ENCODE peak calls at places on chromosomes 12 and 14, in seven cellular contexts. One of them, this sample, is unnamed.

GRCh38 chr14:104146651-104147345 is 8.4 kb downstream of the KIF26A start:
- DNase-seq in pancreas: no peak
- DNase-seq in sigmoid colon: peak; percentile 55
- DNase-seq in brain microvascular endothelial cell: no peak
- DNase-seq in heart left ventricle: peak; percentile 19
- DNase-seq in psoas muscle: peak; percentile 7
- DNase-seq in mammary epithelial cell: no peak
- DNase-seq in this sample: no peak

GRCh38 chr12:124445826-124446225 is 121.6 kb downstream of the NCOR2 start:
- DNase-seq in pancreas: no peak
- DNase-seq in sigmoid colon: no peak
- DNase-seq in brain microvascular endothelial cell: no peak
- DNase-seq in heart left ventricle: no peak
- DNase-seq in psoas muscle: no peak
- DNase-seq in mammary epithelial cell: no peak
- DNase-seq in this sample: no peak

GRCh38 chr12:54159140-54159539 is 29.6 kb downstream of the SMUG1 start:
- DNase-seq in pancreas: no peak
- DNase-seq in sigmoid colon: no peak
- DNase-seq in brain microvascular endothelial cell: no peak
- DNase-seq in heart left ventricle: no peak
- DNase-seq in psoas muscle: no peak
- DNase-seq in mammary epithelial cell: peak; percentile 17
- DNase-seq in this sample: peak; percentile 32

GRCh38 chr12:138898-139534 is 72.4 kb downstream of the IQSEC3 start:
- DNase-seq in pancreas: no peak
- DNase-seq in sigmoid colon: no peak
- DNase-seq in brain microvascular endothelial cell: peak; percentile 11
- DNase-seq in heart left ventricle: peak; percentile 56
- DNase-seq in psoas muscle: peak; percentile 29
- DNase-seq in mammary epithelial cell: no peak
- DNase-seq in this sample: peak; percentile 42

GRCh38 chr12:24730461-24730896 is 218.4 kb downstream of the BCAT1 start:
- DNase-seq in pancreas: no peak
- DNase-seq in sigmoid colon: no peak
- DNase-seq in brain microvascular endothelial cell: no peak
- DNase-seq in heart left ventricle: no peak
- DNase-seq in psoas muscle: no peak
- DNase-seq in mammary epithelial cell: no peak
- DNase-seq in this sample: no peak

GRCh38 chr14:22919601-22919921 is 612 bp upstream of the RBM23 start:
- DNase-seq in pancreas: no peak
- DNase-seq in sigmoid colon: no peak
- DNase-seq in brain microvascular endothelial cell: no peak
- DNase-seq in heart left ventricle: no peak
- DNase-seq in psoas muscle: no peak
- DNase-seq in mammary epithelial cell: no peak
- DNase-seq in this sample: no peak

GRCh38 chr12:104734541-104735075 is 223.5 kb downstream of the SLC41A2 start:
- DNase-seq in pancreas: no peak
- DNase-seq in sigmoid colon: no peak
- DNase-seq in brain microvascular endothelial cell: no peak
- DNase-seq in heart left ventricle: no peak
- DNase-seq in psoas muscle: no peak
- DNase-seq in mammary epithelial cell: no peak
- DNase-seq in this sample: no peak

GRCh38 chr12:127822743-127823433 is 444.1 kb upstream of the TMEM132C start:
- DNase-seq in pancreas: no peak
- DNase-seq in sigmoid colon: no peak
- DNase-seq in brain microvascular endothelial cell: no peak
- DNase-seq in heart left ventricle: no peak
- DNase-seq in psoas muscle: no peak
- DNase-seq in mammary epithelial cell: no peak
- DNase-seq in this sample: peak; percentile 40

GRCh38 chr12:38445040-38445439 is 128.5 kb downstream of the ALG10B start:
- DNase-seq in pancreas: no peak
- DNase-seq in sigmoid colon: no peak
- DNase-seq in brain microvascular endothelial cell: no peak
- DNase-seq in heart left ventricle: no peak
- DNase-seq in psoas muscle: no peak
- DNase-seq in mammary epithelial cell: no peak
- DNase-seq in this sample: no peak
- TF ChIP-seq CTCF in pancreas: no peak
- TF ChIP-seq CTCF in sigmoid colon: no peak
- TF ChIP-seq CTCF in brain microvascular endothelial cell: no peak
- TF ChIP-seq CTCF in heart left ventricle: no peak
- TF ChIP-seq CTCF in psoas muscle: no peak
- TF ChIP-seq CTCF in mammary epithelial cell: no peak
- TF ChIP-seq CTCF in this sample: no peak

GRCh38 chr12:15662983-15663659 is 126.1 kb downstream of the EPS8 start:
- DNase-seq in pancreas: no peak
- DNase-seq in sigmoid colon: no peak
- DNase-seq in brain microvascular endothelial cell: no peak
- DNase-seq in heart left ventricle: no peak
- DNase-seq in psoas muscle: no peak
- DNase-seq in mammary epithelial cell: peak; percentile 59
- DNase-seq in this sample: no peak
- H3K27ac ChIP-seq in pancreas: no peak overlapping the region
- H3K27ac ChIP-seq in sigmoid colon: no peak overlapping the region
- H3K27ac ChIP-seq in brain microvascular endothelial cell: peak overlapping the region; percentile 82
- H3K27ac ChIP-seq in heart left ventricle: no peak overlapping the region
- H3K27ac ChIP-seq in psoas muscle: no peak overlapping the region
- H3K27ac ChIP-seq in mammary epithelial cell: peak overlapping the region; percentile 90
- H3K27ac ChIP-seq in this sample: no peak overlapping the region

GRCh38 chr12:119505001-119505400 is 88.6 kb upstream of the TMEM233 start:
- DNase-seq in pancreas: no peak
- DNase-seq in sigmoid colon: no peak
- DNase-seq in brain microvascular endothelial cell: no peak
- DNase-seq in heart left ventricle: no peak
- DNase-seq in psoas muscle: no peak
- DNase-seq in mammary epithelial cell: no peak
- DNase-seq in this sample: no peak

DNA sequence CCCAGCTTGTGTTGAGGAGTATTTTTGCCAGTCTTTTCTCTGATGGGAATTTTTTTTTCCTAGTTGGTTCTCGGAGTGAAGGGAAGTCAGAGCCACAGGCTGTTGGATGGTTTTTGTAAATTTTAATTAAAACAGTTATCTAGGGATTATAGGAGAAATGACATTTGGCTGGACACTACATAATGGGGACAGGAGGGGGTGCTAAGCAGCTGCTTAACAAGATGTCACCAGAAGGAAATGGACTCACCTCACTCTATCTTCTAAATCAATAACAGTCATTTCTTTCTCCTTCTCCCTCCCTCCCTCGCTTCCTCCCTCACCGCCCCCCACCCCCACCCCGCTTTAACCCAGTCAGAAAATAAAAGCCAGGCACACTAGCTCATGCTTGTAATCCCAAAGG is 93.4 kb upstream of the TMEM233 start:
- DNase-seq in pancreas: no peak
- DNase-seq in sigmoid colon: no peak
- DNase-seq in brain microvascular endothelial cell: no peak
- DNase-seq in heart left ventricle: no peak
- DNase-seq in psoas muscle: no peak
- DNase-seq in mammary epithelial cell: no peak
- DNase-seq in this sample: no peak
- TF ChIP-seq CTCF in pancreas: no peak
- TF ChIP-seq CTCF in sigmoid colon: no peak
- TF ChIP-seq CTCF in brain microvascular endothelial cell: no peak
- TF ChIP-seq CTCF in heart left ventricle: no peak
- TF ChIP-seq CTCF in psoas muscle: no peak
- TF ChIP-seq CTCF in mammary epithelial cell: no peak
- TF ChIP-seq CTCF in this sample: no peak

GRCh38 chr14:34064349-34064748 is 113.5 kb upstream of the EGLN3 start:
- DNase-seq in pancreas: no peak
- DNase-seq in sigmoid colon: peak; percentile 87
- DNase-seq in brain microvascular endothelial cell: no peak
- DNase-seq in heart left ventricle: peak; percentile 67
- DNase-seq in psoas muscle: peak; percentile 66
- DNase-seq in mammary epithelial cell: peak; percentile 40
- DNase-seq in this sample: peak; percentile 58
- H3K27ac ChIP-seq in pancreas: no peak overlapping the region
- H3K27ac ChIP-seq in sigmoid colon: peak overlapping the region; percentile 56
- H3K27ac ChIP-seq in brain microvascular endothelial cell: no peak overlapping the region
- H3K27ac ChIP-seq in heart left ventricle: no peak overlapping the region
- H3K27ac ChIP-seq in psoas muscle: peak overlapping the region; percentile 90
- H3K27ac ChIP-seq in mammary epithelial cell: no peak overlapping the region
- H3K27ac ChIP-seq in this sample: no peak overlapping the region

This sample was measured in testis.